ENCODE peak calls at places on chromosomes 3 and 15, in six cellular contexts. T, V, N, Q, O and F are unnamed samples.
A peak's percentile ranks its signal among the peaks of the same experiment; 100 is the strongest.

GRCh38 chr3:171556574-171557145 is 96.5 kb upstream of the TNIK start:
- DNase-seq in T (no peak), V (no peak), N (no peak), Q (no peak), O (no peak), F (no peak)

GRCh38 chr3:32960404-32961160 is 9.1 kb downstream of the CCR4 start:
- DNase-seq in T (no peak), V (no peak), N (no peak), Q (no peak), O (no peak), F (no peak)

GRCh38 chr3:195887670-195888069 is 20.7 kb downstream of the TNK2 start:
- DNase-seq in T (no peak), V (no peak), N (no peak), Q (no peak), O (no peak), F (no peak)

GRCh38 chr3:149983628-149984027 is 12.9 kb upstream of the PFN2 start:
- DNase-seq in T (no peak), V (no peak), N (no peak), Q (no peak), O (no peak), F (no peak)

GRCh38 chr3:168139947-168140346 is 44.2 kb upstream of the GOLIM4 start:
- DNase-seq in T (no peak), V (no peak), N (no peak), Q (no peak), O (no peak), F (no peak)

GRCh38 chr15:60580650-60581415 is 101.9 kb upstream of the ICE2 start:
- DNase-seq in T (no peak), V (peak; percentile 79), N (no peak), Q (peak; percentile 73), O (no peak), F (no peak)

GRCh38 chr3:42148982-42149432 is 57.9 kb downstream of the TRAK1 start:
- DNase-seq in T (peak; percentile 47), V (no peak), N (peak; percentile 75), Q (no peak), O (no peak), F (no peak)

GRCh38 chr3:115156255-115156654 is 9.2 kb upstream of the ZBTB20 start:
- DNase-seq in T (no peak), V (no peak), N (no peak), Q (no peak), O (no peak), F (no peak)

GRCh38 chr15:101008158-101009139 is 89.3 kb downstream of the LRRK1 start:
- DNase-seq in T (peak; percentile 90), V (peak; percentile 73), N (peak; percentile 89), Q (peak; percentile 86), O (peak; percentile 41), F (peak; percentile 86)

GRCh38 chr3:120561251-120562045 is 34.7 kb upstream of the NDUFB4 start:
- DNase-seq in T (peak; percentile 77), V (peak; percentile 73), N (peak; percentile 85), Q (peak; percentile 78), O (peak; percentile 63), F (no peak)

GRCh38 chr15:50907866-50908208 is 646 bp upstream of the AP4E1 start:
- DNase-seq in T (peak; percentile 50), V (peak; percentile 41), N (no peak), Q (peak; percentile 57), O (peak; percentile 28), F (no peak)

GRCh38 chr15:62766599-62766998 is 275.9 kb upstream of the TPM1 start:
- DNase-seq in T (no peak), V (no peak), N (no peak), Q (no peak), O (no peak), F (no peak)

GRCh38 chr3:133989931-133990702 is 39.6 kb downstream of the SLCO2A1 start:
- DNase-seq in T (no peak), V (no peak), N (no peak), Q (no peak), O (no peak), F (no peak)

GRCh38 chr3:135325096-135325495 is 530.0 kb downstream of the EPHB1 start:
- DNase-seq in T (no peak), V (no peak), N (no peak), Q (no peak), O (no peak), F (no peak)

GRCh38 chr3:60013241-60013640 is 963.4 kb upstream of the CFAP20DC start:
- DNase-seq in T (no peak), V (no peak), N (no peak), Q (no peak), O (no peak), F (no peak)

GRCh38 chr15:94238539-94239118 is 7.3 kb downstream of the MCTP2 start:
- DNase-seq in T (no peak), V (no peak), N (no peak), Q (no peak), O (no peak), F (no peak)

GRCh38 chr15:63054281-63054683 is 11.7 kb downstream of the TPM1 start:
- DNase-seq in T (no peak), V (no peak), N (no peak), Q (no peak), O (no peak), F (no peak)

GRCh38 chr3:54344601-54345216 is 222.4 kb downstream of the CACNA2D3 start:
- DNase-seq in T (no peak), V (no peak), N (no peak), Q (no peak), O (no peak), F (no peak)

GRCh38 chr3:63857311-63857710 is 6.3 kb downstream of the THOC7 start:
- DNase-seq in T (no peak), V (no peak), N (no peak), Q (no peak), O (no peak), F (no peak)